ENCODE peak calls at places on chromosomes 6 and 20, in six cellular contexts. One of them, this sample, is unnamed.

GRCh38 chr6:52574709-52575489 is 2.0 kb downstream of the TRAM2 start:
- DNase-seq in Right ventricle myocardium superior: peak
- DNase-seq in renal cortical epithelial cell: no peak
- DNase-seq in stimulated activated CD4-positive, alpha-beta T cell treated with anti-CD3 and anti-CD28 coated beads, Interleukin-1b, Interleukin-23, amount 100 ng/mL, for 48 hours: peak
- DNase-seq in fibroblast of lung: peak
- DNase-seq in activated CD8-positive, alpha-beta T cell treated with anti-CD3 and anti-CD28 coated beads for 36 hours: peak
- DNase-seq in this sample: peak

GRCh38 chr20:31594558-31595379 is 10.3 kb upstream of the ID1 start:
- DNase-seq in fibroblast of lung: no peak
- DNase-seq in Right ventricle myocardium superior: peak
- DNase-seq in stimulated activated CD4-positive, alpha-beta T cell treated with anti-CD3 and anti-CD28 coated beads, Interleukin-1b, Interleukin-23, amount 100 ng/mL, for 48 hours: no peak
- DNase-seq in renal cortical epithelial cell: no peak
- DNase-seq in activated CD8-positive, alpha-beta T cell treated with anti-CD3 and anti-CD28 coated beads for 36 hours: no peak
- DNase-seq in this sample: peak

GRCh38 chr6:5809471-5809870 is 197.3 kb downstream of the NRN1 start:
- DNase-seq in fibroblast of lung: no peak
- DNase-seq in stimulated activated CD4-positive, alpha-beta T cell treated with anti-CD3 and anti-CD28 coated beads, Interleukin-1b, Interleukin-23, amount 100 ng/mL, for 48 hours: no peak
- DNase-seq in activated CD8-positive, alpha-beta T cell treated with anti-CD3 and anti-CD28 coated beads for 36 hours: peak
- DNase-seq in renal cortical epithelial cell: no peak
- DNase-seq in Right ventricle myocardium superior: no peak
- DNase-seq in this sample: no peak

GRCh38 chr20:49684335-49684997 is 29.2 kb downstream of the B4GALT5 start:
- DNase-seq in stimulated activated CD4-positive, alpha-beta T cell treated with anti-CD3 and anti-CD28 coated beads, Interleukin-1b, Interleukin-23, amount 100 ng/mL, for 48 hours: no peak
- DNase-seq in Right ventricle myocardium superior: no peak
- DNase-seq in renal cortical epithelial cell: no peak
- DNase-seq in fibroblast of lung: no peak
- DNase-seq in activated CD8-positive, alpha-beta T cell treated with anti-CD3 and anti-CD28 coated beads for 36 hours: no peak
- DNase-seq in this sample: no peak

GRCh38 chr6:104613416-104614001 is 246.2 kb downstream of the HACE1 start:
- DNase-seq in activated CD8-positive, alpha-beta T cell treated with anti-CD3 and anti-CD28 coated beads for 36 hours: no peak
- DNase-seq in stimulated activated CD4-positive, alpha-beta T cell treated with anti-CD3 and anti-CD28 coated beads, Interleukin-1b, Interleukin-23, amount 100 ng/mL, for 48 hours: no peak
- DNase-seq in Right ventricle myocardium superior: no peak
- DNase-seq in fibroblast of lung: peak
- DNase-seq in renal cortical epithelial cell: peak
- DNase-seq in this sample: no peak

GRCh38 chr20:31842471-31843157 is 2.8 kb downstream of the FOXS1 start:
- DNase-seq in fibroblast of lung: peak
- DNase-seq in stimulated activated CD4-positive, alpha-beta T cell treated with anti-CD3 and anti-CD28 coated beads, Interleukin-1b, Interleukin-23, amount 100 ng/mL, for 48 hours: no peak
- DNase-seq in Right ventricle myocardium superior: peak
- DNase-seq in renal cortical epithelial cell: peak
- DNase-seq in activated CD8-positive, alpha-beta T cell treated with anti-CD3 and anti-CD28 coated beads for 36 hours: no peak
- DNase-seq in this sample: peak

GRCh38 chr6:139628220-139628619 is 253.8 kb upstream of the CITED2 start:
- DNase-seq in renal cortical epithelial cell: no peak
- DNase-seq in Right ventricle myocardium superior: no peak
- DNase-seq in stimulated activated CD4-positive, alpha-beta T cell treated with anti-CD3 and anti-CD28 coated beads, Interleukin-1b, Interleukin-23, amount 100 ng/mL, for 48 hours: no peak
- DNase-seq in activated CD8-positive, alpha-beta T cell treated with anti-CD3 and anti-CD28 coated beads for 36 hours: no peak
- DNase-seq in fibroblast of lung: no peak
- DNase-seq in this sample: no peak

GRCh38 chr6:3549314-3549940 is 92.6 kb upstream of the SLC22A23 start:
- DNase-seq in fibroblast of lung: no peak
- DNase-seq in stimulated activated CD4-positive, alpha-beta T cell treated with anti-CD3 and anti-CD28 coated beads, Interleukin-1b, Interleukin-23, amount 100 ng/mL, for 48 hours: no peak
- DNase-seq in activated CD8-positive, alpha-beta T cell treated with anti-CD3 and anti-CD28 coated beads for 36 hours: no peak
- DNase-seq in renal cortical epithelial cell: peak
- DNase-seq in Right ventricle myocardium superior: no peak
- DNase-seq in this sample: no peak

GRCh38 chr20:33475381-33476160 is 14.3 kb upstream of the CBFA2T2 start:
- DNase-seq in activated CD8-positive, alpha-beta T cell treated with anti-CD3 and anti-CD28 coated beads for 36 hours: no peak
- DNase-seq in renal cortical epithelial cell: no peak
- DNase-seq in stimulated activated CD4-positive, alpha-beta T cell treated with anti-CD3 and anti-CD28 coated beads, Interleukin-1b, Interleukin-23, amount 100 ng/mL, for 48 hours: no peak
- DNase-seq in fibroblast of lung: no peak
- DNase-seq in Right ventricle myocardium superior: no peak
- DNase-seq in this sample: no peak

GRCh38 chr6:110255356-110255755 is 75.1 kb downstream of the CDC40 start:
- DNase-seq in fibroblast of lung: peak
- DNase-seq in activated CD8-positive, alpha-beta T cell treated with anti-CD3 and anti-CD28 coated beads for 36 hours: peak
- DNase-seq in stimulated activated CD4-positive, alpha-beta T cell treated with anti-CD3 and anti-CD28 coated beads, Interleukin-1b, Interleukin-23, amount 100 ng/mL, for 48 hours: peak
- DNase-seq in Right ventricle myocardium superior: no peak
- DNase-seq in renal cortical epithelial cell: peak
- DNase-seq in this sample: peak

GRCh38 chr6:25851961-25852360 is 20.1 kb upstream of the SLC17A1 start:
- DNase-seq in activated CD8-positive, alpha-beta T cell treated with anti-CD3 and anti-CD28 coated beads for 36 hours: no peak
- DNase-seq in renal cortical epithelial cell: no peak
- DNase-seq in stimulated activated CD4-positive, alpha-beta T cell treated with anti-CD3 and anti-CD28 coated beads, Interleukin-1b, Interleukin-23, amount 100 ng/mL, for 48 hours: no peak
- DNase-seq in Right ventricle myocardium superior: no peak
- DNase-seq in fibroblast of lung: no peak
- DNase-seq in this sample: no peak

GRCh38 chr6:3484240-3484639 is 27.4 kb upstream of the SLC22A23 start:
- DNase-seq in renal cortical epithelial cell: no peak
- DNase-seq in activated CD8-positive, alpha-beta T cell treated with anti-CD3 and anti-CD28 coated beads for 36 hours: no peak
- DNase-seq in fibroblast of lung: peak
- DNase-seq in Right ventricle myocardium superior: no peak
- DNase-seq in stimulated activated CD4-positive, alpha-beta T cell treated with anti-CD3 and anti-CD28 coated beads, Interleukin-1b, Interleukin-23, amount 100 ng/mL, for 48 hours: no peak
- DNase-seq in this sample: peak

GRCh38 chr6:96844530-96844929 is 7.3 kb upstream of the GPR63 start:
- DNase-seq in fibroblast of lung: no peak
- DNase-seq in stimulated activated CD4-positive, alpha-beta T cell treated with anti-CD3 and anti-CD28 coated beads, Interleukin-1b, Interleukin-23, amount 100 ng/mL, for 48 hours: no peak
- DNase-seq in renal cortical epithelial cell: no peak
- DNase-seq in activated CD8-positive, alpha-beta T cell treated with anti-CD3 and anti-CD28 coated beads for 36 hours: no peak
- DNase-seq in Right ventricle myocardium superior: no peak
- DNase-seq in this sample: no peak

GRCh38 chr20:846894-847278 is 13.4 kb downstream of the FAM110A start:
- DNase-seq in activated CD8-positive, alpha-beta T cell treated with anti-CD3 and anti-CD28 coated beads for 36 hours: peak
- DNase-seq in renal cortical epithelial cell: no peak
- DNase-seq in stimulated activated CD4-positive, alpha-beta T cell treated with anti-CD3 and anti-CD28 coated beads, Interleukin-1b, Interleukin-23, amount 100 ng/mL, for 48 hours: peak
- DNase-seq in fibroblast of lung: no peak
- DNase-seq in Right ventricle myocardium superior: no peak
- DNase-seq in this sample: no peak

GRCh38 chr6:13272131-13273046 is 55.9 kb downstream of the TBC1D7 start:
- DNase-seq in Right ventricle myocardium superior: peak
- DNase-seq in renal cortical epithelial cell: peak
- DNase-seq in stimulated activated CD4-positive, alpha-beta T cell treated with anti-CD3 and anti-CD28 coated beads, Interleukin-1b, Interleukin-23, amount 100 ng/mL, for 48 hours: no peak
- DNase-seq in fibroblast of lung: peak
- DNase-seq in activated CD8-positive, alpha-beta T cell treated with anti-CD3 and anti-CD28 coated beads for 36 hours: no peak
- DNase-seq in this sample: no peak

GRCh38 chr20:53157443-53158408 is 185.6 kb downstream of the TSHZ2 start:
- DNase-seq in stimulated activated CD4-positive, alpha-beta T cell treated with anti-CD3 and anti-CD28 coated beads, Interleukin-1b, Interleukin-23, amount 100 ng/mL, for 48 hours: no peak
- DNase-seq in Right ventricle myocardium superior: peak
- DNase-seq in fibroblast of lung: peak
- DNase-seq in activated CD8-positive, alpha-beta T cell treated with anti-CD3 and anti-CD28 coated beads for 36 hours: peak
- DNase-seq in renal cortical epithelial cell: peak
- DNase-seq in this sample: peak

GRCh38 chr6:91664327-91664959 is 1077.6 kb upstream of the MAP3K7 start:
- DNase-seq in renal cortical epithelial cell: peak
- DNase-seq in fibroblast of lung: no peak
- DNase-seq in Right ventricle myocardium superior: no peak
- DNase-seq in activated CD8-positive, alpha-beta T cell treated with anti-CD3 and anti-CD28 coated beads for 36 hours: no peak
- DNase-seq in stimulated activated CD4-positive, alpha-beta T cell treated with anti-CD3 and anti-CD28 coated beads, Interleukin-1b, Interleukin-23, amount 100 ng/mL, for 48 hours: no peak
- DNase-seq in this sample: no peak

GRCh38 chr6:109579361-109579760 is 96.3 kb upstream of the ZBTB24 start:
- DNase-seq in Right ventricle myocardium superior: no peak
- DNase-seq in renal cortical epithelial cell: peak
- DNase-seq in fibroblast of lung: no peak
- DNase-seq in stimulated activated CD4-positive, alpha-beta T cell treated with anti-CD3 and anti-CD28 coated beads, Interleukin-1b, Interleukin-23, amount 100 ng/mL, for 48 hours: no peak
- DNase-seq in activated CD8-positive, alpha-beta T cell treated with anti-CD3 and anti-CD28 coated beads for 36 hours: no peak
- DNase-seq in this sample: no peak

GRCh38 chr6:35093118-35093445 is 48.1 kb downstream of the TCP11 start:
- DNase-seq in activated CD8-positive, alpha-beta T cell treated with anti-CD3 and anti-CD28 coated beads for 36 hours: no peak
- DNase-seq in stimulated activated CD4-positive, alpha-beta T cell treated with anti-CD3 and anti-CD28 coated beads, Interleukin-1b, Interleukin-23, amount 100 ng/mL, for 48 hours: no peak
- DNase-seq in renal cortical epithelial cell: no peak
- DNase-seq in Right ventricle myocardium superior: no peak
- DNase-seq in fibroblast of lung: no peak
- DNase-seq in this sample: no peak

GRCh38 chr6:106163966-106164877 is 78.1 kb downstream of the PRDM1 start:
- DNase-seq in renal cortical epithelial cell: peak
- DNase-seq in fibroblast of lung: peak
- DNase-seq in Right ventricle myocardium superior: no peak
- DNase-seq in stimulated activated CD4-positive, alpha-beta T cell treated with anti-CD3 and anti-CD28 coated beads, Interleukin-1b, Interleukin-23, amount 100 ng/mL, for 48 hours: peak
- DNase-seq in activated CD8-positive, alpha-beta T cell treated with anti-CD3 and anti-CD28 coated beads for 36 hours: peak
- DNase-seq in this sample: no peak

GRCh38 chr6:160202411-160202810 is 56.2 kb downstream of the SLC22A2 start:
- DNase-seq in renal cortical epithelial cell: peak
- DNase-seq in stimulated activated CD4-positive, alpha-beta T cell treated with anti-CD3 and anti-CD28 coated beads, Interleukin-1b, Interleukin-23, amount 100 ng/mL, for 48 hours: no peak
- DNase-seq in fibroblast of lung: peak
- DNase-seq in activated CD8-positive, alpha-beta T cell treated with anti-CD3 and anti-CD28 coated beads for 36 hours: no peak
- DNase-seq in Right ventricle myocardium superior: no peak
- DNase-seq in this sample: no peak

GRCh38 chr20:40683221-40683893 is 5.7 kb downstream of the MAFB start:
- DNase-seq in activated CD8-positive, alpha-beta T cell treated with anti-CD3 and anti-CD28 coated beads for 36 hours: no peak
- DNase-seq in stimulated activated CD4-positive, alpha-beta T cell treated with anti-CD3 and anti-CD28 coated beads, Interleukin-1b, Interleukin-23, amount 100 ng/mL, for 48 hours: no peak
- DNase-seq in renal cortical epithelial cell: no peak
- DNase-seq in fibroblast of lung: peak
- DNase-seq in Right ventricle myocardium superior: peak
- DNase-seq in this sample: no peak

GRCh38 chr20:61438285-61438684 is 186.2 kb downstream of the CDH4 start:
- DNase-seq in fibroblast of lung: no peak
- DNase-seq in stimulated activated CD4-positive, alpha-beta T cell treated with anti-CD3 and anti-CD28 coated beads, Interleukin-1b, Interleukin-23, amount 100 ng/mL, for 48 hours: no peak
- DNase-seq in Right ventricle myocardium superior: no peak
- DNase-seq in activated CD8-positive, alpha-beta T cell treated with anti-CD3 and anti-CD28 coated beads for 36 hours: no peak
- DNase-seq in renal cortical epithelial cell: no peak
- DNase-seq in this sample: no peak

GRCh38 chr6:107523054-107523791 is 33.3 kb downstream of the SOBP start:
- DNase-seq in fibroblast of lung: no peak
- DNase-seq in renal cortical epithelial cell: no peak
- DNase-seq in Right ventricle myocardium superior: no peak
- DNase-seq in activated CD8-positive, alpha-beta T cell treated with anti-CD3 and anti-CD28 coated beads for 36 hours: no peak
- DNase-seq in stimulated activated CD4-positive, alpha-beta T cell treated with anti-CD3 and anti-CD28 coated beads, Interleukin-1b, Interleukin-23, amount 100 ng/mL, for 48 hours: no peak
- DNase-seq in this sample: no peak

GRCh38 chr20:61502433-61502832 is 250.4 kb downstream of the CDH4 start:
- DNase-seq in activated CD8-positive, alpha-beta T cell treated with anti-CD3 and anti-CD28 coated beads for 36 hours: no peak
- DNase-seq in Right ventricle myocardium superior: no peak
- DNase-seq in renal cortical epithelial cell: peak
- DNase-seq in fibroblast of lung: peak
- DNase-seq in stimulated activated CD4-positive, alpha-beta T cell treated with anti-CD3 and anti-CD28 coated beads, Interleukin-1b, Interleukin-23, amount 100 ng/mL, for 48 hours: no peak
- DNase-seq in this sample: no peak

GRCh38 chr6:144252289-144252688 is 32.8 kb upstream of the UTRN start:
- DNase-seq in renal cortical epithelial cell: no peak
- DNase-seq in stimulated activated CD4-positive, alpha-beta T cell treated with anti-CD3 and anti-CD28 coated beads, Interleukin-1b, Interleukin-23, amount 100 ng/mL, for 48 hours: no peak
- DNase-seq in fibroblast of lung: no peak
- DNase-seq in activated CD8-positive, alpha-beta T cell treated with anti-CD3 and anti-CD28 coated beads for 36 hours: no peak
- DNase-seq in Right ventricle myocardium superior: no peak
- DNase-seq in this sample: no peak

GRCh38 chr6:15301179-15302006 is 55.5 kb downstream of the JARID2 start:
- DNase-seq in activated CD8-positive, alpha-beta T cell treated with anti-CD3 and anti-CD28 coated beads for 36 hours: no peak
- DNase-seq in fibroblast of lung: no peak
- DNase-seq in renal cortical epithelial cell: peak
- DNase-seq in Right ventricle myocardium superior: no peak
- DNase-seq in stimulated activated CD4-positive, alpha-beta T cell treated with anti-CD3 and anti-CD28 coated beads, Interleukin-1b, Interleukin-23, amount 100 ng/mL, for 48 hours: no peak
- DNase-seq in this sample: no peak

GRCh38 chr6:17505062-17505476 is 95.0 kb upstream of the FAM8A1 start:
- DNase-seq in activated CD8-positive, alpha-beta T cell treated with anti-CD3 and anti-CD28 coated beads for 36 hours: no peak
- DNase-seq in fibroblast of lung: peak
- DNase-seq in renal cortical epithelial cell: peak
- DNase-seq in stimulated activated CD4-positive, alpha-beta T cell treated with anti-CD3 and anti-CD28 coated beads, Interleukin-1b, Interleukin-23, amount 100 ng/mL, for 48 hours: no peak
- DNase-seq in Right ventricle myocardium superior: no peak
- DNase-seq in this sample: no peak

GRCh38 chr6:46175446-46175845 is 4.7 kb upstream of the ENPP5 start:
- DNase-seq in fibroblast of lung: no peak
- DNase-seq in activated CD8-positive, alpha-beta T cell treated with anti-CD3 and anti-CD28 coated beads for 36 hours: peak
- DNase-seq in renal cortical epithelial cell: no peak
- DNase-seq in stimulated activated CD4-positive, alpha-beta T cell treated with anti-CD3 and anti-CD28 coated beads, Interleukin-1b, Interleukin-23, amount 100 ng/mL, for 48 hours: no peak
- DNase-seq in Right ventricle myocardium superior: no peak
- DNase-seq in this sample: no peak

GRCh38 chr6:157200117-157200516 is 123.2 kb downstream of the TMEM242 start:
- DNase-seq in fibroblast of lung: no peak
- DNase-seq in Right ventricle myocardium superior: no peak
- DNase-seq in activated CD8-positive, alpha-beta T cell treated with anti-CD3 and anti-CD28 coated beads for 36 hours: no peak
- DNase-seq in renal cortical epithelial cell: no peak
- DNase-seq in stimulated activated CD4-positive, alpha-beta T cell treated with anti-CD3 and anti-CD28 coated beads, Interleukin-1b, Interleukin-23, amount 100 ng/mL, for 48 hours: no peak
- DNase-seq in this sample: no peak

GRCh38 chr6:28263946-28264345 is 3.0 kb upstream of the ZSCAN26 start:
- DNase-seq in renal cortical epithelial cell: no peak
- DNase-seq in fibroblast of lung: no peak
- DNase-seq in activated CD8-positive, alpha-beta T cell treated with anti-CD3 and anti-CD28 coated beads for 36 hours: no peak
- DNase-seq in Right ventricle myocardium superior: no peak
- DNase-seq in stimulated activated CD4-positive, alpha-beta T cell treated with anti-CD3 and anti-CD28 coated beads, Interleukin-1b, Interleukin-23, amount 100 ng/mL, for 48 hours: no peak
- DNase-seq in this sample: no peak

GRCh38 chr6:164097557-164098398 is 683.3 kb downstream of the QKI start:
- DNase-seq in renal cortical epithelial cell: peak
- DNase-seq in stimulated activated CD4-positive, alpha-beta T cell treated with anti-CD3 and anti-CD28 coated beads, Interleukin-1b, Interleukin-23, amount 100 ng/mL, for 48 hours: no peak
- DNase-seq in Right ventricle myocardium superior: no peak
- DNase-seq in activated CD8-positive, alpha-beta T cell treated with anti-CD3 and anti-CD28 coated beads for 36 hours: no peak
- DNase-seq in fibroblast of lung: peak
- DNase-seq in this sample: peak

GRCh38 chr20:258963-259362 is 1.4 kb downstream of the DEFB132 start:
- DNase-seq in renal cortical epithelial cell: peak
- DNase-seq in stimulated activated CD4-positive, alpha-beta T cell treated with anti-CD3 and anti-CD28 coated beads, Interleukin-1b, Interleukin-23, amount 100 ng/mL, for 48 hours: no peak
- DNase-seq in activated CD8-positive, alpha-beta T cell treated with anti-CD3 and anti-CD28 coated beads for 36 hours: peak
- DNase-seq in Right ventricle myocardium superior: no peak
- DNase-seq in fibroblast of lung: peak
- DNase-seq in this sample: no peak

GRCh38 chr6:13131935-13132661 is 196.2 kb downstream of the TBC1D7 start:
- DNase-seq in fibroblast of lung: no peak
- DNase-seq in Right ventricle myocardium superior: no peak
- DNase-seq in renal cortical epithelial cell: no peak
- DNase-seq in stimulated activated CD4-positive, alpha-beta T cell treated with anti-CD3 and anti-CD28 coated beads, Interleukin-1b, Interleukin-23, amount 100 ng/mL, for 48 hours: no peak
- DNase-seq in activated CD8-positive, alpha-beta T cell treated with anti-CD3 and anti-CD28 coated beads for 36 hours: no peak
- DNase-seq in this sample: no peak

GRCh38 chr6:33882154-33882553 is 78.4 kb upstream of the MLN start:
- DNase-seq in stimulated activated CD4-positive, alpha-beta T cell treated with anti-CD3 and anti-CD28 coated beads, Interleukin-1b, Interleukin-23, amount 100 ng/mL, for 48 hours: no peak
- DNase-seq in fibroblast of lung: no peak
- DNase-seq in renal cortical epithelial cell: no peak
- DNase-seq in Right ventricle myocardium superior: no peak
- DNase-seq in activated CD8-positive, alpha-beta T cell treated with anti-CD3 and anti-CD28 coated beads for 36 hours: no peak
- DNase-seq in this sample: no peak

GRCh38 chr20:31638317-31638716 is 605 bp downstream of the COX4I2 start:
- DNase-seq in stimulated activated CD4-positive, alpha-beta T cell treated with anti-CD3 and anti-CD28 coated beads, Interleukin-1b, Interleukin-23, amount 100 ng/mL, for 48 hours: no peak
- DNase-seq in activated CD8-positive, alpha-beta T cell treated with anti-CD3 and anti-CD28 coated beads for 36 hours: no peak
- DNase-seq in Right ventricle myocardium superior: peak
- DNase-seq in fibroblast of lung: no peak
- DNase-seq in renal cortical epithelial cell: no peak
- DNase-seq in this sample: no peak